ENCODE peak calls at places on chromosomes 5 and 9, in eight cellular contexts. Y is mucosa of gallbladder, M is amniotic epithelial cell, P is SIG-M5, L is adipocyte, J is iPS-NIHi11, N is uterus, S is H9. A is an unnamed sample.

GRCh38 chr9:134830126-134830525 is 50.5 kb upstream of the FCN2 start:
- DNase-seq in Y (no peak), M (no peak), P (no peak), L (no peak), J (no peak), N (no peak), S (no peak), A (no peak)

GRCh38 chr5:102834438-102834964 is 79.4 kb downstream of the PAM start:
- DNase-seq in Y (no peak), M (no peak), P (no peak), L (no peak), J (no peak), N (no peak), S (no peak), A (no peak)

GRCh38 chr5:65791721-65792698 is 70.0 kb downstream of the NLN start:
- DNase-seq in Y (no peak), M (no peak), P (no peak), L (no peak), J (no peak), N (no peak), S (no peak), A (no peak)

GRCh38 chr5:138543730-138544104 is 681 bp upstream of the ETF1 start:
- DNase-seq in Y (no peak), M (no peak), P (no peak), L (peak; percentile 88), J (peak; percentile 64), N (no peak), S (no peak), A (no peak)

GRCh38 chr9:77307166-77307565 is 129.8 kb downstream of the VPS13A start:
- DNase-seq in Y (no peak), M (no peak), P (no peak), L (no peak), J (no peak), N (no peak), S (no peak), A (no peak)

GRCh38 chr5:124206540-124206939 is 539.9 kb downstream of the ZNF608 start:
- DNase-seq in Y (no peak), M (no peak), P (no peak), L (no peak), J (no peak), N (no peak), S (no peak), A (no peak)

GRCh38 chr5:34923694-34924461 is 5.5 kb upstream of the DNAJC21 start:
- DNase-seq in Y (peak; percentile 24), M (peak; percentile 84), P (peak; percentile 47), L (peak; percentile 85), J (peak; percentile 19), N (no peak), S (no peak), A (no peak)

GRCh38 chr5:6197427-6197826 is 180.9 kb downstream of the MED10 start:
- DNase-seq in Y (no peak), M (no peak), P (no peak), L (no peak), J (no peak), N (no peak), S (no peak), A (no peak)

GRCh38 chr9:113484258-113484730 is 20.8 kb downstream of the RGS3 start:
- DNase-seq in Y (peak; percentile 65), M (no peak), P (no peak), L (no peak), J (no peak), N (no peak), S (peak; percentile 5), A (peak; percentile 46)

GRCh38 chr9:530681-531080 is 310.8 kb upstream of the DMRT1 start:
- DNase-seq in Y (no peak), M (no peak), P (no peak), L (peak; percentile 39), J (no peak), N (no peak), S (no peak), A (no peak)

GRCh38 chr5:4563400-4563799 is 576.7 kb upstream of the ADAMTS16 start:
- DNase-seq in Y (no peak), M (no peak), P (no peak), L (no peak), J (peak; percentile 34), N (no peak), S (peak; percentile 59), A (no peak)

GRCh38 chr5:146069780-146070099 is 35.6 kb downstream of the PLAC8L1 start:
- DNase-seq in Y (no peak), M (no peak), P (no peak), L (no peak), J (no peak), N (no peak), S (no peak), A (no peak)

GRCh38 chr5:76809141-76809540 is 9.7 kb upstream of the F2RL1 start:
- DNase-seq in Y (no peak), M (no peak), P (no peak), L (no peak), J (no peak), N (no peak), S (peak; percentile 50), A (no peak)

GRCh38 chr9:122936464-122936863 is 4.4 kb upstream of the RABGAP1 start:
- DNase-seq in Y (no peak), M (no peak), P (no peak), L (no peak), J (no peak), N (no peak), S (no peak), A (no peak)

GRCh38 chr9:117485176-117485575 is 70.3 kb upstream of the ASTN2 start:
- DNase-seq in Y (no peak), M (no peak), P (no peak), L (no peak), J (peak; percentile 7), N (no peak), S (no peak), A (no peak)

GRCh38 chr5:124729687-124730359 is 16.6 kb downstream of the ZNF608 start:
- DNase-seq in Y (no peak), M (peak; percentile 38), P (no peak), L (peak; percentile 17), J (no peak), N (no peak), S (no peak), A (no peak)

GRCh38 chr5:122236270-122236669 is 75.8 kb upstream of the SNCAIP start:
- DNase-seq in Y (no peak), M (no peak), P (no peak), L (no peak), J (no peak), N (no peak), S (no peak), A (no peak)

GRCh38 chr9:81588148-81588874 is 101.0 kb downstream of the TLE1 start:
- DNase-seq in Y (peak; percentile 86), M (peak; percentile 97), P (no peak), L (peak; percentile 76), J (peak; percentile 56), N (no peak), S (no peak), A (peak; percentile 67)

GRCh38 chr9:76472925-76473324 is 13.9 kb downstream of the GCNT1 start:
- DNase-seq in Y (no peak), M (no peak), P (no peak), L (no peak), J (peak; percentile 40), N (no peak), S (no peak), A (peak; percentile 44)

GRCh38 chr5:164302533-164303235 is 797.3 kb downstream of the MAT2B start:
- DNase-seq in Y (no peak), M (peak; percentile 48), P (no peak), L (peak; percentile 37), J (no peak), N (no peak), S (no peak), A (no peak)

GRCh38 chr9:85243921-85244320 is 497.8 kb downstream of the AGTPBP1 start:
- DNase-seq in Y (no peak), M (no peak), P (no peak), L (no peak), J (no peak), N (no peak), S (no peak), A (no peak)

GRCh38 chr9:99826579-99826978 is 4.9 kb downstream of the NR4A3 start:
- DNase-seq in Y (no peak), M (peak; percentile 12), P (no peak), L (no peak), J (no peak), N (no peak), S (no peak), A (no peak)

GRCh38 chr9:118473527-118473926 is 769.3 kb downstream of the TLR4 start:
- DNase-seq in Y (no peak), M (no peak), P (no peak), L (no peak), J (peak; percentile 26), N (no peak), S (peak; percentile 40), A (no peak)

GRCh38 chr9:75200892-75201470 is 112.7 kb downstream of the OSTF1 start:
- DNase-seq in Y (no peak), M (peak; percentile 42), P (no peak), L (peak; percentile 79), J (peak; percentile 41), N (no peak), S (no peak), A (no peak)

GRCh38 chr5:175867587-175868347 is 3.6 kb upstream of the CPLX2 start:
- DNase-seq in Y (peak; percentile 19), M (no peak), P (no peak), L (no peak), J (peak; percentile 81), N (no peak), S (peak; percentile 72), A (peak; percentile 34)

GRCh38 chr5:109529520-109529919 is 119.7 kb upstream of the PJA2 start:
- DNase-seq in Y (peak; percentile 18), M (no peak), P (no peak), L (peak; percentile 42), J (no peak), N (no peak), S (no peak), A (peak; percentile 4)

GRCh38 chr5:177399903-177400868 is at the start of gene PFN3:
- DNase-seq in Y (peak; percentile 63), M (peak; percentile 47), P (no peak), L (no peak), J (peak; percentile 63), N (no peak), S (peak; percentile 61), A (peak; percentile 82)

GRCh38 chr9:14627513-14627912 is 65.7 kb downstream of the ZDHHC21 start:
- DNase-seq in Y (no peak), M (no peak), P (no peak), L (no peak), J (no peak), N (no peak), S (no peak), A (no peak)

GRCh38 chr5:142316051-142316450 is 8.8 kb downstream of the SPRY4 start:
- DNase-seq in Y (no peak), M (no peak), P (no peak), L (peak; percentile 91), J (no peak), N (no peak), S (no peak), A (no peak)

GRCh38 chr9:119284118-119284517 is 85.1 kb downstream of the BRINP1 start:
- DNase-seq in Y (no peak), M (no peak), P (no peak), L (no peak), J (peak; percentile 38), N (no peak), S (peak; percentile 65), A (no peak)

GRCh38 chr9:97366476-97366875 is 45.4 kb upstream of the TDRD7 start:
- DNase-seq in Y (no peak), M (no peak), P (no peak), L (no peak), J (no peak), N (no peak), S (no peak), A (no peak)

GRCh38 chr9:132030626-132031325 is 48.9 kb downstream of the MED27 start:
- DNase-seq in Y (no peak), M (no peak), P (no peak), L (no peak), J (no peak), N (no peak), S (no peak), A (no peak)

GRCh38 chr5:96049398-96050272 is 88.0 kb upstream of the ELL2 start:
- DNase-seq in Y (no peak), M (peak; percentile 95), P (no peak), L (peak; percentile 58), J (no peak), N (no peak), S (no peak), A (no peak)

GRCh38 chr5:168301593-168302388 is 10.3 kb downstream of the WWC1 start:
- DNase-seq in Y (peak; percentile 74), M (peak; percentile 28), P (no peak), L (peak; percentile 12), J (peak; percentile 34), N (no peak), S (no peak), A (peak; percentile 85)